ENCODE peak calls at places on chromosomes 13 and 19, in six cellular contexts. One of them, this sample, is unnamed.

GRCh38 chr13:47829684-47830083 is 171.4 kb downstream of the SUCLA2 start:
- DNase-seq in A549: no peak
- DNase-seq in endothelial cell of umbilical vein: no peak
- DNase-seq in HepG2: no peak
- DNase-seq in H1: no peak
- DNase-seq in WTC11: no peak
- DNase-seq in this sample: no peak

GRCh38 chr13:51557875-51558604 is 26.2 kb upstream of the WDFY2 start:
- DNase-seq in endothelial cell of umbilical vein: no peak
- DNase-seq in H1: no peak
- DNase-seq in WTC11: no peak
- DNase-seq in A549: no peak
- DNase-seq in HepG2: no peak
- DNase-seq in this sample: no peak

GRCh38 chr13:46684287-46685001 is 112.5 kb downstream of the ESD start:
- DNase-seq in endothelial cell of umbilical vein: peak
- DNase-seq in WTC11: no peak
- DNase-seq in A549: no peak
- DNase-seq in HepG2: peak
- DNase-seq in H1: peak
- DNase-seq in this sample: no peak

GRCh38 chr19:55526216-55527196 is 10.4 kb downstream of the SBK2 start:
- DNase-seq in H1: no peak
- DNase-seq in WTC11: no peak
- DNase-seq in A549: peak
- DNase-seq in HepG2: peak
- DNase-seq in endothelial cell of umbilical vein: peak
- DNase-seq in this sample: peak

GRCh38 chr13:91468301-91468700 is 69.9 kb downstream of the GPC5 start:
- DNase-seq in endothelial cell of umbilical vein: no peak
- DNase-seq in WTC11: no peak
- DNase-seq in HepG2: no peak
- DNase-seq in H1: no peak
- DNase-seq in A549: no peak
- DNase-seq in this sample: no peak

GRCh38 chr13:83498486-83499190 is 383.6 kb downstream of the SLITRK1 start:
- DNase-seq in H1: no peak
- DNase-seq in HepG2: no peak
- DNase-seq in endothelial cell of umbilical vein: no peak
- DNase-seq in A549: peak
- DNase-seq in WTC11: no peak
- DNase-seq in this sample: no peak

GRCh38 chr19:39381910-39382611 is 8.8 kb downstream of the PAF1 start:
- DNase-seq in A549: no peak
- DNase-seq in endothelial cell of umbilical vein: no peak
- DNase-seq in H1: no peak
- DNase-seq in WTC11: no peak
- DNase-seq in HepG2: no peak
- DNase-seq in this sample: no peak

GRCh38 chr19:519449-519865 is 12.1 kb upstream of the CDC34 start:
- DNase-seq in H1: no peak
- DNase-seq in WTC11: no peak
- DNase-seq in A549: no peak
- DNase-seq in HepG2: no peak
- DNase-seq in endothelial cell of umbilical vein: no peak
- DNase-seq in this sample: no peak

GRCh38 chr19:49890349-49891311 is 6.1 kb downstream of the IL4I1 start:
- DNase-seq in endothelial cell of umbilical vein: no peak
- DNase-seq in WTC11: peak
- DNase-seq in A549: peak
- DNase-seq in HepG2: no peak
- DNase-seq in H1: no peak
- DNase-seq in this sample: peak

GRCh38 chr19:7540761-7541480 is 5.4 kb downstream of the PNPLA6 start:
- DNase-seq in HepG2: no peak
- DNase-seq in H1: peak
- DNase-seq in WTC11: peak
- DNase-seq in endothelial cell of umbilical vein: peak
- DNase-seq in A549: no peak
- DNase-seq in this sample: peak

GRCh38 chr19:3840804-3841203 is 28.0 kb downstream of the ZFR2 start:
- DNase-seq in HepG2: no peak
- DNase-seq in H1: no peak
- DNase-seq in WTC11: no peak
- DNase-seq in endothelial cell of umbilical vein: no peak
- DNase-seq in A549: no peak
- DNase-seq in this sample: no peak

GRCh38 chr19:48354332-48354992 is 9.3 kb downstream of the TMEM143 start:
- DNase-seq in A549: peak
- DNase-seq in HepG2: peak
- DNase-seq in H1: no peak
- DNase-seq in WTC11: no peak
- DNase-seq in endothelial cell of umbilical vein: no peak
- DNase-seq in this sample: no peak

GRCh38 chr19:15780595-15781418 is 6.7 kb upstream of the OR10H5 start:
- DNase-seq in H1: no peak
- DNase-seq in endothelial cell of umbilical vein: no peak
- DNase-seq in WTC11: no peak
- DNase-seq in HepG2: no peak
- DNase-seq in A549: no peak
- DNase-seq in this sample: no peak

GRCh38 chr13:89749888-89750287 is 1597.6 kb upstream of the MIR17HG start:
- DNase-seq in H1: no peak
- DNase-seq in WTC11: no peak
- DNase-seq in HepG2: no peak
- DNase-seq in endothelial cell of umbilical vein: peak
- DNase-seq in A549: no peak
- DNase-seq in this sample: no peak

GRCh38 chr13:29761815-29762214 is 88.6 kb downstream of the UBL3 start:
- DNase-seq in WTC11: no peak
- DNase-seq in HepG2: no peak
- DNase-seq in H1: no peak
- DNase-seq in A549: no peak
- DNase-seq in endothelial cell of umbilical vein: no peak
- DNase-seq in this sample: no peak

GRCh38 chr13:74168263-74168675 is 34.1 kb upstream of the KLF12 start:
- DNase-seq in WTC11: no peak
- DNase-seq in HepG2: peak
- DNase-seq in A549: no peak
- DNase-seq in endothelial cell of umbilical vein: no peak
- DNase-seq in H1: no peak
- DNase-seq in this sample: no peak

GRCh38 chr13:79447741-79448140 is 33.2 kb upstream of the NDFIP2 start:
- DNase-seq in WTC11: no peak
- DNase-seq in A549: no peak
- DNase-seq in endothelial cell of umbilical vein: no peak
- DNase-seq in H1: no peak
- DNase-seq in HepG2: no peak
- DNase-seq in this sample: no peak

GRCh38 chr13:44373601-44374347 is at the start of gene SERP2:
- DNase-seq in WTC11: peak
- DNase-seq in endothelial cell of umbilical vein: no peak
- DNase-seq in A549: no peak
- DNase-seq in HepG2: no peak
- DNase-seq in H1: peak
- DNase-seq in this sample: peak

GRCh38 chr19:53849237-53849676 is 18.4 kb upstream of the MYADM start:
- DNase-seq in WTC11: no peak
- DNase-seq in A549: no peak
- DNase-seq in HepG2: no peak
- DNase-seq in H1: no peak
- DNase-seq in endothelial cell of umbilical vein: peak
- DNase-seq in this sample: no peak

GRCh38 chr13:34044660-34045080 is 226.7 kb downstream of the RFC3 start:
- DNase-seq in HepG2: no peak
- DNase-seq in WTC11: no peak
- DNase-seq in H1: no peak
- DNase-seq in endothelial cell of umbilical vein: peak
- DNase-seq in A549: peak
- DNase-seq in this sample: no peak

GRCh38 chr19:35114656-35115537 is 726 bp upstream of the FXYD3 start:
- DNase-seq in HepG2: peak
- DNase-seq in A549: peak
- DNase-seq in endothelial cell of umbilical vein: peak
- DNase-seq in H1: peak
- DNase-seq in WTC11: peak
- DNase-seq in this sample: peak

GRCh38 chr13:74204606-74205312 is 70.6 kb upstream of the KLF12 start:
- DNase-seq in HepG2: no peak
- DNase-seq in A549: no peak
- DNase-seq in H1: no peak
- DNase-seq in endothelial cell of umbilical vein: no peak
- DNase-seq in WTC11: no peak
- DNase-seq in this sample: no peak

GRCh38 chr13:27774651-27775050 is 17.6 kb upstream of the GSX1 start:
- DNase-seq in A549: no peak
- DNase-seq in HepG2: no peak
- DNase-seq in endothelial cell of umbilical vein: no peak
- DNase-seq in WTC11: no peak
- DNase-seq in H1: no peak
- DNase-seq in this sample: no peak

GRCh38 chr13:113657851-113658741 is at the start of gene ATP4B:
- DNase-seq in H1: no peak
- DNase-seq in endothelial cell of umbilical vein: no peak
- DNase-seq in A549: no peak
- DNase-seq in HepG2: no peak
- DNase-seq in WTC11: peak
- DNase-seq in this sample: peak

GRCh38 chr13:113658836-113659235 is 838 bp upstream of the ATP4B start:
- DNase-seq in H1: no peak
- DNase-seq in WTC11: no peak
- DNase-seq in endothelial cell of umbilical vein: no peak
- DNase-seq in A549: no peak
- DNase-seq in HepG2: no peak
- DNase-seq in this sample: no peak

GRCh38 chr13:113656015-113656588 is 1.9 kb downstream of the ATP4B start:
- DNase-seq in WTC11: peak
- DNase-seq in H1: no peak
- DNase-seq in A549: no peak
- DNase-seq in HepG2: no peak
- DNase-seq in endothelial cell of umbilical vein: no peak
- DNase-seq in this sample: no peak

GRCh38 chr13:113655358-113656014 is 2.5 kb downstream of the ATP4B start:
- DNase-seq in A549: no peak
- DNase-seq in WTC11: peak
- DNase-seq in H1: no peak
- DNase-seq in endothelial cell of umbilical vein: no peak
- DNase-seq in HepG2: no peak
- DNase-seq in this sample: no peak

DNA sequence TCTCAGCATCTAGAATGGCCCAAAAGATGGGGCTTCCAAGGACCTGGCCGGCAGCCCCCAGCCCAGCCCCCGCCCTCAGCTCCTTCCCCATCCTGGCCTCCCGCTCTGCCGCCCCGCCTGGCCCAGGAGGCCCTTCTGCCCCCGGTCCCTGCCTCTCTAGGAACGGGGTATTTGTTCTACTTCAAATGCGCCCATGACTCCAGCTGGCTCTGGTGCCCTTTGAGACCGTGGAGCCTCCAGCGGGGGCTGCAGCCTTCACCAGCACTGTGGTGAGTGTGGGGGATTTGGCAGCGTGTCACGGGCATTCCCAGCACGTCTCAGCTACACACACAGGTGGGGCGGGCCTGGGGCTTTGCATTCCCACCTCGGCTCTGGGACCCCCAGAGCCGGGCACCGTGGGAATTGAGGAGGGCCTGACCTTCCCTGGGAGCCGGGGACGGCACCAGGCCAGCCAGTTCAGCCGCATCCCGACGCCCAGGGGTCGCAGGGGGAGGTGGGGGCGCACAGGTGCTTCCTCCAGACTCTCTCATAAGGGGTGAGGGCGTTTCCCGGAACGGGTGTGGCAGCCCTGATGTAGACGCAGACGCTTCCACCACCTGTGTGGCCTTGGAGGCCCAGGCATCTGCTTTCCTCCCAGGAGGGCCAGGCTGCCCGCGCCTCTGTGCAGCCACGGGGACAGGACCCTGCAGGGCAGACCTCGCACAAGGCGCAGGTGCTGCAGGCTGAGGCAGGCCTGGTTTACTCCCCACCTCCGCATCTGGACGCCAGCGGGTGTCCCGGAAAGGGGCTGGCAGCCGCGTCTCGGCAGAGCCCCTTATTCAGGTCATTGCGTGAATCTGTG is 947 bp downstream of the ATP4B start:
- DNase-seq in WTC11: peak
- DNase-seq in A549: no peak
- DNase-seq in H1: no peak
- DNase-seq in endothelial cell of umbilical vein: no peak
- DNase-seq in HepG2: no peak
- DNase-seq in this sample: no peak
- TF ChIP-seq MAX in WTC11: no peak
- TF ChIP-seq MAX in A549: no peak
- TF ChIP-seq MAX in H1: no peak
- TF ChIP-seq MAX in endothelial cell of umbilical vein: no peak
- TF ChIP-seq MAX in HepG2: no peak
- TF ChIP-seq MAX in this sample: no peak

GRCh38 chr19:18942692-18943091 is 1.7 kb upstream of the HOMER3 start:
- DNase-seq in A549: no peak
- DNase-seq in endothelial cell of umbilical vein: no peak
- DNase-seq in HepG2: no peak
- DNase-seq in WTC11: no peak
- DNase-seq in H1: no peak
- DNase-seq in this sample: no peak

GRCh38 chr19:18941628-18942354 is 774 bp upstream of the HOMER3 start:
- DNase-seq in HepG2: peak
- DNase-seq in A549: no peak
- DNase-seq in endothelial cell of umbilical vein: no peak
- DNase-seq in H1: no peak
- DNase-seq in WTC11: peak
- DNase-seq in this sample: peak

GRCh38 chr19:18939163-18939562 is 1.9 kb downstream of the HOMER3 start:
- DNase-seq in endothelial cell of umbilical vein: no peak
- DNase-seq in WTC11: no peak
- DNase-seq in H1: no peak
- DNase-seq in HepG2: no peak
- DNase-seq in A549: no peak
- DNase-seq in this sample: no peak

GRCh38 chr19:18940791-18941627 is at the start of gene HOMER3:
- DNase-seq in H1: no peak
- DNase-seq in A549: peak
- DNase-seq in HepG2: no peak
- DNase-seq in WTC11: peak
- DNase-seq in endothelial cell of umbilical vein: peak
- DNase-seq in this sample: peak

GRCh38 chr19:18939922-18940775 is 868 bp downstream of the HOMER3 start:
- DNase-seq in A549: peak
- DNase-seq in HepG2: no peak
- DNase-seq in H1: peak
- DNase-seq in endothelial cell of umbilical vein: peak
- DNase-seq in WTC11: peak
- DNase-seq in this sample: peak
- TF ChIP-seq CTCF in A549: no peak
- TF ChIP-seq CTCF in HepG2: peak
- TF ChIP-seq CTCF in H1: no peak
- TF ChIP-seq CTCF in endothelial cell of umbilical vein: no peak
- TF ChIP-seq CTCF in WTC11: no peak
- TF ChIP-seq CTCF in this sample: no peak

GRCh38 chr13:97333983-97334382 is 100.0 kb upstream of the RAP2A start:
- DNase-seq in A549: no peak
- DNase-seq in HepG2: no peak
- DNase-seq in endothelial cell of umbilical vein: peak
- DNase-seq in WTC11: no peak
- DNase-seq in H1: no peak
- DNase-seq in this sample: no peak
- TF ChIP-seq MAX in A549: no peak
- TF ChIP-seq MAX in HepG2: no peak
- TF ChIP-seq MAX in endothelial cell of umbilical vein: no peak
- TF ChIP-seq MAX in WTC11: no peak
- TF ChIP-seq MAX in H1: no peak
- TF ChIP-seq MAX in this sample: no peak

GRCh38 chr19:45558399-45558878 is 26.2 kb downstream of the OPA3 start:
- DNase-seq in endothelial cell of umbilical vein: peak
- DNase-seq in HepG2: peak
- DNase-seq in WTC11: peak
- DNase-seq in H1: no peak
- DNase-seq in A549: peak
- DNase-seq in this sample: peak
- TF ChIP-seq CTCF in endothelial cell of umbilical vein: peak
- TF ChIP-seq CTCF in HepG2: peak
- TF ChIP-seq CTCF in WTC11: no peak
- TF ChIP-seq CTCF in H1: peak
- TF ChIP-seq CTCF in A549: peak
- TF ChIP-seq CTCF in this sample: peak